ENCODE peak calls at places on chromosomes 12 and 14, in nine cellular contexts. G, V, C, Q, U, Y, W, N and K are unnamed samples.
A peak's percentile ranks its signal among the peaks of the same experiment; 100 is the strongest.

GRCh38 chr12:120352117-120352516 is 16.8 kb downstream of the MSI1 start:
- DNase-seq in C (no peak), W (no peak), N (peak; percentile 50), Q (no peak), Y (no peak), G (peak; percentile 27), V (peak; percentile 10), U (peak; percentile 64), K (no peak)

GRCh38 chr14:55572578-55572977 is 7.4 kb upstream of the KTN1 start:
- DNase-seq in U (no peak), C (no peak), W (no peak), N (no peak), Q (peak; percentile 69), G (peak; percentile 9), Y (peak; percentile 44), V (no peak), K (no peak)

GRCh38 chr14:101411151-101411550 is 150.1 kb upstream of the DIO3 start:
- DNase-seq in U (no peak), Y (no peak), V (no peak), W (no peak), G (no peak), Q (no peak), C (no peak), N (no peak), K (no peak)

GRCh38 chr12:7501031-7501585 is 2.5 kb downstream of the CD163 start:
- DNase-seq in Q (no peak), W (peak; percentile 41), C (no peak), V (no peak), Y (no peak), G (peak; percentile 32), N (peak; percentile 4), U (peak; percentile 11), K (no peak)

GRCh38 chr12:56286044-56286830 is 13.9 kb downstream of the CS start:
- DNase-seq in C (no peak), G (peak; percentile 16), N (no peak), W (no peak), U (no peak), V (no peak), Q (no peak), Y (no peak), K (no peak)

GRCh38 chr12:122022393-122023338 is 982 bp downstream of the BCL7A start:
- DNase-seq in V (no peak), U (no peak), W (no peak), Q (peak; percentile 66), C (no peak), Y (peak; percentile 31), G (peak; percentile 22), N (no peak), K (no peak)

GRCh38 chr14:101601603-101602465 is 40.5 kb downstream of the DIO3 start:
- DNase-seq in C (no peak), W (no peak), V (no peak), U (no peak), Q (no peak), N (no peak), Y (peak; percentile 24), G (no peak), K (no peak)

GRCh38 chr12:104171785-104172563 is 34.0 kb upstream of the NFYB start:
- DNase-seq in Q (peak; percentile 28), C (no peak), V (no peak), W (no peak), U (no peak), G (no peak), N (no peak), Y (no peak), K (no peak)

GRCh38 chr14:58557242-58557641 is 80.5 kb upstream of the DACT1 start:
- DNase-seq in W (no peak), Q (no peak), V (no peak), G (peak; percentile 56), Y (no peak), U (no peak), C (no peak), N (peak; percentile 44), K (no peak)

GRCh38 chr14:49888293-49888692 is 4.6 kb upstream of the ARF6 start:
- DNase-seq in N (no peak), Q (no peak), V (no peak), W (no peak), G (no peak), Y (no peak), U (no peak), C (no peak), K (no peak)

GRCh38 chr14:94421316-94421715 is 31.3 kb downstream of the SERPINA11 start:
- DNase-seq in Y (no peak), U (no peak), Q (no peak), W (no peak), V (no peak), G (no peak), C (no peak), N (no peak), K (no peak)

GRCh38 chr12:29762637-29763300 is 21.0 kb downstream of the TMTC1 start:
- DNase-seq in G (no peak), C (no peak), U (no peak), V (no peak), Y (no peak), W (no peak), N (no peak), Q (no peak), K (no peak)

GRCh38 chr14:91367173-91368171 is 50.1 kb downstream of the CCDC88C start:
- DNase-seq in V (no peak), Y (peak; percentile 85), N (peak; percentile 66), C (no peak), W (no peak), Q (no peak), G (peak; percentile 35), U (peak; percentile 22), K (peak; percentile 82)

GRCh38 chr14:91368681-91369416 is 48.8 kb downstream of the CCDC88C start:
- DNase-seq in C (no peak), W (no peak), N (no peak), Q (no peak), U (no peak), G (no peak), V (no peak), Y (no peak), K (no peak)

GRCh38 chr14:91371011-91371989 is 46.3 kb downstream of the CCDC88C start:
- DNase-seq in C (no peak), W (no peak), Q (no peak), Y (no peak), G (no peak), V (no peak), N (no peak), U (no peak), K (no peak)

GRCh38 chr14:91371990-91372375 is 45.6 kb downstream of the CCDC88C start:
- DNase-seq in C (no peak), G (no peak), W (no peak), U (no peak), Y (no peak), Q (no peak), N (no peak), V (no peak), K (no peak)

DNA sequence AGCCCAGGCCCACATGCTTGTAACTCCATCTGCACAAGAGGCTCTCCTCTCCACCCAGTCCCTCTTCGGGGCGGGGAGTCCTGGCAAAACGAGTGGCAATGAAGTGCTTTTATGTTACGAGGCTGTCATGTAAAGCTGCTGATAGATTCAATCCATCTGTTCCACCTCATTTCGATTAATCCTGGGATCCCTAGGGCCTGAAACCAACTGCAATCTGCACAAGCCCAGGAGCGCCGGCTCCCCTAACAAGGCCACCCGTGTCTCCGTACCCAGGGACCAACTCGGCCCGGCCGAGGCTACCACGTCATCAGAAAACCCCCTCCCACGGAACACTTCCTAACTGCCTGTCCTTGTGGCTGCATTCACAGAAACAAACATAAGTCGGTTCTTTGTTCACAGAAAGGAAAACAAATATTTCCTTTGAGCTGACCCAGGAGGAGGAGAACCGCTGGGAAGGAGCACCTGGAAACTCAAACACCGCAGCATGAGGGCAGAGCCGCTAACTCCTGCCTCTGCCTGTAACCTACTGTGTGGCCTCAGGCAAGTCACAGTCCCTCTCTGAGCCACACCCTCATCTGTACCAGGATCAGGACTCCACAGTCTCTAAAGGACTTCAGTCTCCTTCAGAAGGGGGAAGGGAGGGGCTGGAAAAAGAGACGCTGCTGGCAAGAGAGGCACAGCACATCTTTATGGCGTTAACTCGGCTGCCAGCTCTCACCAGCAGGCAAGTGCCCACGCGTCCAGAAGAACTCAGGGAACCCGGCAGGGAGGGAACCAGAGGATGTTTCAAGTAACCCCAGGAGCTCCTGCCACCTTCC is 47.8 kb downstream of the CCDC88C start:
- DNase-seq in N (no peak), C (no peak), V (no peak), W (no peak), Q (no peak), G (no peak), Y (no peak), U (no peak), K (no peak)
- H3K4me3 ChIP-seq in N (no peak overlapping the region), C (no peak overlapping the region), V (no peak overlapping the region), W (no peak overlapping the region), Q (no peak overlapping the region), G (no peak overlapping the region), Y (no peak overlapping the region), U (no peak overlapping the region), K (no peak overlapping the region)

GRCh38 chr14:68584786-68585185 is 208.1 kb downstream of the ZFP36L1 start:
- DNase-seq in Y (no peak), V (no peak), Q (no peak), C (no peak), U (no peak), W (no peak), N (no peak), G (no peak), K (no peak)

GRCh38 chr14:68580676-68581075 is 212.2 kb downstream of the ZFP36L1 start:
- DNase-seq in C (no peak), V (no peak), W (no peak), Y (no peak), N (no peak), U (no peak), G (no peak), Q (no peak), K (no peak)

GRCh38 chr14:68580096-68580640 is 212.7 kb downstream of the ZFP36L1 start:
- DNase-seq in N (no peak), V (no peak), G (no peak), C (no peak), W (no peak), Q (no peak), Y (no peak), U (no peak), K (no peak)

GRCh38 chr14:68585690-68586089 is 207.2 kb downstream of the ZFP36L1 start:
- DNase-seq in Q (no peak), N (peak; percentile 11), Y (no peak), W (no peak), G (no peak), C (no peak), U (no peak), V (no peak), K (no peak)

GRCh38 chr14:68583527-68584275 is 209.2 kb downstream of the ZFP36L1 start:
- DNase-seq in Y (no peak), W (no peak), V (no peak), N (no peak), G (no peak), C (no peak), U (no peak), Q (no peak), K (no peak)
- H3K4me3 ChIP-seq in Y (no peak overlapping the region), W (no peak overlapping the region), V (no peak overlapping the region), N (no peak overlapping the region), G (no peak overlapping the region), C (no peak overlapping the region), U (no peak overlapping the region), Q (no peak overlapping the region), K (no peak overlapping the region)

GRCh38 chr12:31804185-31804504 is 75.3 kb upstream of the AMN1 start:
- DNase-seq in W (no peak), Y (no peak), C (no peak), V (no peak), N (no peak), U (no peak), Q (no peak), G (no peak), K (no peak)
- H3K4me3 ChIP-seq in W (no peak overlapping the region), Y (no peak overlapping the region), C (no peak overlapping the region), V (no peak overlapping the region), N (no peak overlapping the region), U (no peak overlapping the region), Q (no peak overlapping the region), G (no peak overlapping the region), K (no peak overlapping the region)

GRCh38 chr12:45933504-45933903 is 56.9 kb downstream of the SCAF11 start:
- DNase-seq in Q (no peak), C (no peak), G (peak; percentile 13), V (no peak), N (no peak), U (no peak), Y (no peak), W (no peak), K (no peak)
- H3K4me3 ChIP-seq in Q (no peak overlapping the region), C (no peak overlapping the region), G (no peak overlapping the region), V (no peak overlapping the region), N (no peak overlapping the region), U (no peak overlapping the region), Y (no peak overlapping the region), W (no peak overlapping the region), K (no peak overlapping the region)